ENCODE peak calls at places on chromosomes 12 and 14, in seven cellular contexts. Y is fibroblast of lung, Z is fibroblast of mammary gland, V is lung, R is psoas muscle, A is lower leg skin, G is vagina. L is an unnamed sample.

GRCh38 chr14:101780390-101780789 is 18.9 kb downstream of the PPP2R5C start:
- DNase-seq in A (no peak), Z (no peak), Y (no peak), G (no peak), R (no peak), V (no peak), L (no peak)

GRCh38 chr12:100758083-100758482 is 36.5 kb upstream of the ANO4 start:
- DNase-seq in G (no peak), Z (no peak), Y (no peak), V (no peak), A (no peak), R (no peak), L (no peak)

GRCh38 chr14:76742961-76743360 is 18.3 kb upstream of the VASH1 start:
- DNase-seq in A (no peak), V (no peak), R (no peak), G (no peak), Y (no peak), Z (no peak), L (no peak)

GRCh38 chr12:68031881-68032739 is 42.9 kb downstream of the IFNG-AS1 start:
- DNase-seq in R (no peak), G (no peak), A (no peak), Z (no peak), Y (no peak), V (no peak), L (no peak)

GRCh38 chr12:12718382-12718761 is 1.2 kb downstream of the CDKN1B start:
- DNase-seq in Z (no peak), G (no peak), Y (no peak), R (no peak), A (no peak), V (peak; percentile 28), L (no peak)

GRCh38 chr12:124456652-124457152 is 110.7 kb downstream of the NCOR2 start:
- DNase-seq in Y (no peak), G (no peak), A (no peak), V (peak; percentile 39), Z (no peak), R (peak; percentile 43), L (peak; percentile 35)

GRCh38 chr12:13024151-13024946 is 19.8 kb upstream of the FAM234B start:
- DNase-seq in R (no peak), Y (peak; percentile 87), Z (peak; percentile 88), A (no peak), G (no peak), V (peak; percentile 38), L (no peak)

GRCh38 chr12:95553202-95553943 is 2.1 kb upstream of the USP44 start:
- DNase-seq in Y (no peak), G (no peak), R (no peak), Z (no peak), V (no peak), A (no peak), L (no peak)

GRCh38 chr14:68182492-68182891 is 362.9 kb downstream of the RAD51B start:
- DNase-seq in G (no peak), Z (no peak), V (no peak), A (no peak), R (no peak), Y (no peak), L (no peak)

GRCh38 chr12:56590237-56590830 is 39.8 kb downstream of the BAZ2A start:
- DNase-seq in Y (peak; percentile 17), R (no peak), Z (peak; percentile 24), V (no peak), A (no peak), G (no peak), L (no peak)

GRCh38 chr12:18798445-18799139 is 60.7 kb downstream of the CAPZA3 start:
- DNase-seq in A (no peak), V (no peak), Y (peak; percentile 34), G (no peak), Z (peak; percentile 11), R (no peak), L (no peak)

GRCh38 chr14:34081576-34082136 is 130.8 kb upstream of the EGLN3 start:
- DNase-seq in G (no peak), R (no peak), Z (peak; percentile 68), A (no peak), Y (peak; percentile 55), V (no peak), L (no peak)

GRCh38 chr12:26028953-26029740 is 70.7 kb downstream of the RASSF8 start:
- DNase-seq in R (no peak), A (no peak), Z (peak; percentile 71), Y (peak; percentile 80), G (no peak), V (no peak), L (no peak)

GRCh38 chr12:44369967-44370366 is 506.1 kb downstream of the NELL2 start:
- DNase-seq in A (no peak), V (no peak), Z (no peak), G (no peak), Y (no peak), R (no peak), L (no peak)

GRCh38 chr14:97408937-97409860 is 612.0 kb downstream of the VRK1 start:
- DNase-seq in Y (no peak), A (peak; percentile 53), Z (no peak), V (no peak), R (no peak), G (no peak), L (no peak)

GRCh38 chr14:85764809-85765208 is 234.9 kb downstream of the FLRT2 start:
- DNase-seq in A (no peak), G (no peak), V (no peak), Z (peak; percentile 71), R (peak; percentile 16), Y (peak; percentile 31), L (no peak)

GRCh38 chr12:123085730-123086487 is 65.0 kb downstream of the PITPNM2 start:
- DNase-seq in V (no peak), G (no peak), A (no peak), Z (no peak), Y (no peak), R (peak; percentile 71), L (no peak)

GRCh38 chr14:74945261-74945851 is 10.0 kb downstream of the PGF start:
- DNase-seq in Z (peak; percentile 32), A (no peak), V (no peak), Y (peak; percentile 14), R (peak; percentile 51), G (no peak), L (no peak)

GRCh38 chr12:2302711-2303255 is 250.0 kb downstream of the CACNA1C start:
- DNase-seq in A (peak; percentile 82), Y (no peak), Z (no peak), G (no peak), V (no peak), R (no peak), L (no peak)

GRCh38 chr12:89160716-89161123 is 191.6 kb downstream of the DUSP6 start:
- DNase-seq in A (peak; percentile 84), Z (peak; percentile 93), Y (peak; percentile 69), R (peak; percentile 49), G (no peak), V (peak; percentile 58), L (no peak)

GRCh38 chr12:57765003-57765697 is 1.7 kb downstream of the CYP27B1 start:
- DNase-seq in R (peak; percentile 38), A (peak; percentile 88), Z (no peak), V (no peak), G (no peak), Y (no peak), L (peak; percentile 47)
- TF ChIP-seq CTCF in R (no peak), A (no peak), Z (peak; percentile 21), V (no peak), G (no peak), Y (peak; percentile 21), L (no peak)

GRCh38 chr12:92574046-92574783 is 128.6 kb upstream of the PLEKHG7 start:
- DNase-seq in V (no peak), A (no peak), Z (peak; percentile 31), G (no peak), R (no peak), Y (no peak), L (no peak)
- TF ChIP-seq CTCF in V (no peak), A (no peak), Z (peak; percentile 30), G (no peak), R (no peak), Y (no peak), L (no peak)

DNA sequence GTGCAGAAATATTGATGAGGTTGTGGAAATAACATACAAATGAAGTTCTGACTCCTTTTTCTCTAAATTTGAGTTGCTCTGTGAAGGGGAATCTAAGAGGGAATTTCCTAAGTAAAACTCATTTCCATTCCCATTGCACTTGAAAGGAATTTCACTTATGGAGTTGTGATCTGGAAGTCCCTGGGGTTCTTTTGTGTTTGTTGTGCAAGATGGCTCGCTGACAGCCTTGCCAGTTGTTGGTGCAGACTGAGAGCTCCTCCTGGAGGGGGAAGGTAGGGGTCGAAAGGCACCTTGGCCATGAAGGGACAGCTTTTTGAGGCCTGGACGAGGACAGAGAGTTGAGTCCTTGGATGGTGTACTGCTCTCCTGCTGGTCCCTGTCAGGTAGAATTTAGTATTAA is 72.0 kb downstream of the C12orf56 start:
- DNase-seq in A (no peak), V (no peak), Z (peak; percentile 44), G (no peak), Y (peak; percentile 3), R (no peak), L (no peak)
- TF ChIP-seq CTCF in A (no peak), V (no peak), Z (no peak), G (no peak), Y (no peak), R (no peak), L (no peak)

GRCh38 chr12:105469182-105469581 is 138.7 kb downstream of the C12orf75 start:
- DNase-seq in V (no peak), Z (no peak), R (no peak), G (no peak), A (no peak), Y (no peak), L (no peak)

GRCh38 chr12:105466901-105467598 is 136.6 kb downstream of the C12orf75 start:
- DNase-seq in G (no peak), Y (no peak), V (no peak), R (no peak), A (no peak), Z (no peak), L (no peak)

GRCh38 chr12:105468464-105468863 is 138.0 kb downstream of the C12orf75 start:
- DNase-seq in G (no peak), Y (no peak), Z (no peak), V (no peak), R (no peak), A (no peak), L (no peak)

GRCh38 chr12:105466231-105466900 is 135.9 kb downstream of the C12orf75 start:
- DNase-seq in G (no peak), A (no peak), Z (no peak), R (no peak), V (no peak), Y (no peak), L (no peak)

DNA sequence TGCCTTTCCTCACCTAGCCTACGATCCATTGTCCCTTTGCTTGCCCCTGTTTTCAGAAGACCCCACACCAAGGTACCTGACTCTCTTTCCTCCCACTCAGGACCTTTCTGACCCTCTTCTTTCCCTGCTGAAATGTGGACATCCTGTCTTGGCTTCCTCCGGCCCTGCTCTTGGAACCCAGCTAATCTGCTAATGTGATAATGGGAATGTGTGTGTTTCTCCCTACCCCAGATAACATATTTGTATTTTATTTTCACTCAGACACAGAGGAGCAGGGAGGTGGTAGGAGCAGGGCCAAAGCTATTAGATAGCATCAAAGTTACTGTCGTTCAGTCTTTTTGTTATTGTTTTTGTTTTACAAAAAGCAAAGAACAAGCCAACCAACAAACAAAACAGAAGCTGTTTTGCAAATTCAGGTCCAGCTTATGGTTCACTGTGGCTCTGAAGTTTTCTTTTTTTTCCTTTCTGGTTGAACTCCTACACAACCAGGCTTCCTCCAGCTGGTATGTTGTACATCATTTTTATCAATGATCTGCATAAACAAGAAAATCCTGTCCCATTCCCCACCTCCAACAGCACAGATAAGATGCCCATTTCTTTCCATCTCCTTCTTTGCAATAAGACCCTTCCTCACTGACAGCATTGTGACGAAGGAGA is 137.3 kb downstream of the C12orf75 start:
- DNase-seq in Y (no peak), V (no peak), A (no peak), G (no peak), R (no peak), Z (no peak), L (no peak)
- TF ChIP-seq CTCF in Y (no peak), V (no peak), A (no peak), G (no peak), R (no peak), Z (no peak), L (no peak)

GRCh38 chr14:63852817-63853730 is at the start of gene SYNE2:
- DNase-seq in R (peak; percentile 77), G (no peak), Y (peak; percentile 67), Z (peak; percentile 57), A (peak; percentile 95), V (peak; percentile 69), L (peak; percentile 83)
- TF ChIP-seq CTCF in R (peak; percentile 37), G (no peak), Y (no peak), Z (no peak), A (no peak), V (no peak), L (no peak)

L was measured in activated B cell treated with CpG ODN at 0.5 μM for 24 hours.